ENCODE peak calls at places on chromosome 11, in six cellular contexts. T is mesothelial cell of epicardium, Y is WTC11, U is MM.1S, C is fibroblast of mammary gland, V is IMR-90. R is an unnamed sample.

GRCh38 chr11:130672911-130673310 is 224.5 kb downstream of the ADAMTS15 start:
- DNase-seq in U (no peak), Y (no peak), T (no peak), V (peak; percentile 13), C (no peak), R (no peak)

GRCh38 chr11:103585401-103585800 is 451.0 kb upstream of the DDI1 start:
- DNase-seq in V (no peak), U (no peak), Y (no peak), T (no peak), C (no peak), R (no peak)

GRCh38 chr11:64672875-64673274 is 50.1 kb downstream of the NRXN2 start:
- DNase-seq in T (no peak), U (no peak), C (no peak), V (no peak), Y (no peak), R (no peak)

GRCh38 chr11:134432776-134433175 is 20.7 kb upstream of the B3GAT1 start:
- DNase-seq in Y (no peak), V (no peak), U (no peak), T (no peak), C (no peak), R (no peak)

GRCh38 chr11:107713009-107713408 is 1.2 kb upstream of the SLN start:
- DNase-seq in V (no peak), Y (no peak), T (no peak), C (no peak), U (no peak), R (no peak)

GRCh38 chr11:96752221-96752620 is 362.4 kb downstream of the JRKL start:
- DNase-seq in C (no peak), U (no peak), T (no peak), V (no peak), Y (no peak), R (no peak)

GRCh38 chr11:70378506-70379134 is 19.7 kb upstream of the CTTN start:
- DNase-seq in U (no peak), T (no peak), C (no peak), V (no peak), Y (no peak), R (no peak)

GRCh38 chr11:69508974-69509373 is 27.5 kb downstream of the LINC01488 start:
- DNase-seq in U (no peak), T (no peak), Y (no peak), C (no peak), V (no peak), R (no peak)

GRCh38 chr11:95067828-95068244 is 1.1 kb downstream of the SRSF8 start:
- DNase-seq in C (no peak), U (no peak), T (no peak), Y (no peak), V (no peak), R (peak; percentile 42)

GRCh38 chr11:2299773-2300172 is 1.9 kb downstream of the C11orf21 start:
- DNase-seq in C (no peak), Y (no peak), U (no peak), V (no peak), T (no peak), R (no peak)

GRCh38 chr11:2297623-2298030 is 4.1 kb downstream of the C11orf21 start:
- DNase-seq in V (no peak), U (no peak), T (no peak), Y (no peak), C (no peak), R (no peak)

GRCh38 chr11:2300290-2300935 is 1.3 kb downstream of the C11orf21 start:
- DNase-seq in U (no peak), C (no peak), V (no peak), T (no peak), Y (no peak), R (peak; percentile 18)

GRCh38 chr11:2298131-2298794 is 3.5 kb downstream of the C11orf21 start:
- DNase-seq in Y (no peak), T (no peak), U (no peak), C (no peak), V (no peak), R (peak; percentile 11)

DNA sequence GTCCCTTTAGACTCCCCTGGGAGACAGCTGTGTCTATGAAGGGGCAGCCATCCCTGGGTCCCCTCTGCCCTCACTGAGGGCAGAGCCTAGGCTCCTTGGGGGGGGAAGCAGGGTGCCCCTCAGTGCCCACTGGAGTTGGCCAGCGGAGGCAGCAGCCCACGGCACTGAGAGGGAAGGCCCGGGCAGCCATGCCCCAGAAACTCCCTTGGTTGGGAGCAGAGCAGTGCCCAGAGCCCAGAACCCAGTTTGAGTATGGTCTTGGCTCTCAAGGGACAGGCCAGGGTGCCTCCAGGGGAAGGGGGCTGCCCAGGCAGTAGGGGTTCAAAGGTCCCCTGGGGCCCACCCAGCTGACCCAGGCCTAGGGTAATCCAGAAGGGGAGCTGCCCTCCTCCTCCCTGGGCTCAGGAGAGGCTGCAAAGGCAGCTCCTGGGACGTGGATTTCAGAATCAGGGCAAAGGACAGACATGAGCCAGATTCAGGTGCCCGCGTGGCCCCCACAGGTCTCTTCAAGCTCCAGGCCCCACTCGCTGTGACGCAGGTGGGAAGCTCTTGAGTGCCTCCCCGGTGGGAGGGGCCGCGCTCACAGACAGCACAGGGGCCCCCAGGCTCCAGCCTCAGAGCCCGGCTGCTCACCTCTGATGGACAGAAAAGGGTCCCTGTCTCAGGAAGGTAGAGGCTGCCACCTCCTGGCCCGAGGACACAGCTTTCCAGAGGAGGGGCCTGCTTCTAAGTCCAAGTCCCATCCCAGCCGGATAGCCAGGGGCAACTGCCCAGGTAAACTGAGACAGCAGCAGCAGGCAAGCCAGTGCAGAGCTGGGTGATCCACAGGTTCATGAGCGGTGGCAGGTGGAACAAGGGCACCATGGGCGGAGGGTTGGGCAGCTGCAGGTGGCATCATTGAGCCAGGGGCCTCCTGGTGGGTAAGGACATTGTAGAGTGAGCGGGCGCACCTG is 2.6 kb downstream of the C11orf21 start:
- DNase-seq in T (no peak), C (no peak), Y (peak; percentile 72), U (no peak), V (no peak), R (peak; percentile 21)
- TF ChIP-seq CTCF in T (no peak), C (no peak), Y (no peak), U (no peak), V (peak; percentile 14), R (no peak)

GRCh38 chr11:77411717-77412441 is 62.0 kb downstream of the PAK1 start:
- DNase-seq in U (peak; percentile 90), T (peak; percentile 53), Y (peak; percentile 87), C (peak; percentile 80), V (peak; percentile 82), R (peak; percentile 53)
- TF ChIP-seq CTCF in U (peak; percentile 30), T (no peak), Y (no peak), C (no peak), V (peak; percentile 20), R (no peak)

GRCh38 chr11:116680349-116681125 is 92.2 kb downstream of the BUD13 start:
- DNase-seq in U (no peak), V (no peak), C (no peak), Y (no peak), T (no peak), R (no peak)
- TF ChIP-seq CTCF in U (no peak), V (no peak), C (no peak), Y (no peak), T (peak; percentile 59), R (no peak)

GRCh38 chr11:114395776-114396175 is 4.5 kb downstream of the C11orf71 start:
- DNase-seq in Y (peak; percentile 26), C (peak; percentile 16), T (no peak), V (no peak), U (peak; percentile 31), R (no peak)
- TF ChIP-seq CTCF in Y (no peak), C (peak; percentile 43), T (no peak), V (peak; percentile 34), U (peak; percentile 45), R (no peak)

DNA sequence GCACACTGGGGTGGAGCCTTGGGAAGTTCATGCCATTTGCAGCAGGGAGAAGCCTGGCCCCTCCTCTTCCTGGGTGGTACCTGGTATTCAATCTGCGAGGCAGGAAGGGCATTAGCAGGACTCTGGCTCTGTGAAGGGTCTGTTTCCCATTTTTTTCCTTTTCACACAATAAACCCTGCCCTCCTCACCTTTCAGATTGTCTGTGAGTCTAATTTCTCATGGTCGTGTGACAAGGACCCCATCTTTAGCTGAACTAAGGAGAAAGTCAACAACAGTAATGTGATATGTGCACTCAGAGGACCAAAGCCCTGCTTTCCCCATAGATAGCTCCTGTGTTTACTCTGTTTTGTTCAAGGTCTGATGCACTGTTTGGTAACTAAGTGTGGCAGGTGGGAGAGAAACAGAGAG is 26.6 kb upstream of the CASP4 start:
- DNase-seq in U (no peak), V (no peak), C (no peak), T (no peak), Y (no peak), R (no peak)
- TF ChIP-seq CTCF in U (no peak), V (no peak), C (no peak), T (no peak), Y (no peak), R (no peak)

R was measured in omental fat pad.